ENCODE peak calls at places on chromosomes 16 and 17, in five cellular contexts. G is IMR-90, S is mesenchymal stem cell, I is H9, C is mesendoderm. Y is an unnamed sample.

GRCh38 chr16:28923652-28924398 is 1.2 kb downstream of the RABEP2 start:
- DNase-seq in G (no peak), S (no peak), I (no peak), C (no peak), Y (no peak)

GRCh38 chr17:39663688-39664580 is 1.2 kb upstream of the TCAP start:
- DNase-seq in S (peak; percentile 58), G (no peak), C (peak; percentile 75), I (peak; percentile 92), Y (peak; percentile 83)

GRCh38 chr17:22410136-22410535 is 717.8 kb downstream of the KCNJ18 start:
- DNase-seq in I (no peak), C (no peak), S (no peak), G (no peak), Y (no peak)

GRCh38 chr16:51900221-51900780 is 646.6 kb downstream of the TOX3 start:
- DNase-seq in G (peak; percentile 59), C (no peak), S (no peak), I (no peak), Y (no peak)

GRCh38 chr17:5110816-5111215 is 862 bp downstream of the ZNF232 start:
- DNase-seq in G (no peak), S (peak; percentile 4), C (peak; percentile 69), I (no peak), Y (no peak)

GRCh38 chr16:89289428-89290395 is 72.2 kb downstream of the ZNF778 start:
- DNase-seq in S (peak; percentile 74), I (peak; percentile 88), G (peak; percentile 57), C (peak; percentile 86), Y (peak; percentile 43)

GRCh38 chr17:7833011-7833794 is 814 bp upstream of the KDM6B start:
- DNase-seq in I (peak; percentile 42), C (no peak), S (no peak), G (no peak), Y (no peak)

GRCh38 chr17:40646791-40647548 is 648 bp downstream of the SMARCE1 start:
- DNase-seq in C (peak; percentile 67), G (peak; percentile 43), S (peak; percentile 20), I (no peak), Y (peak; percentile 39)

GRCh38 chr16:11978080-11978479 is 1.5 kb downstream of the SNX29 start:
- DNase-seq in I (no peak), S (no peak), G (no peak), C (no peak), Y (no peak)

GRCh38 chr16:87053016-87053982 is 263.9 kb downstream of the C16orf95 start:
- DNase-seq in S (no peak), G (no peak), I (peak; percentile 79), C (peak; percentile 89), Y (no peak)

GRCh38 chr17:6523330-6523729 is 33.0 kb downstream of the PITPNM3 start:
- DNase-seq in C (peak; percentile 83), G (peak; percentile 26), S (peak; percentile 8), I (peak; percentile 76), Y (no peak)

GRCh38 chr17:39009471-39010085 is 42.4 kb upstream of the FBXO47 start:
- DNase-seq in G (no peak), I (no peak), C (no peak), S (no peak), Y (no peak)

GRCh38 chr16:83661656-83662055 is 146.1 kb upstream of the HSBP1 start:
- DNase-seq in C (no peak), S (no peak), I (no peak), G (no peak), Y (no peak)

GRCh38 chr17:46942441-46943217 is 19.7 kb downstream of the GOSR2 start:
- DNase-seq in I (peak; percentile 86), S (peak; percentile 83), C (peak; percentile 81), G (peak; percentile 75), Y (peak; percentile 83)

GRCh38 chr16:73064227-73064995 is 16.5 kb upstream of the ZFHX3 start:
- DNase-seq in I (peak; percentile 69), G (peak; percentile 78), C (peak; percentile 69), S (peak; percentile 60), Y (no peak)

GRCh38 chr17:48051278-48051677 is 3.1 kb downstream of the NFE2L1 start:
- DNase-seq in S (no peak), I (no peak), C (no peak), G (no peak), Y (no peak)

GRCh38 chr16:56288019-56288418 is 96.7 kb downstream of the GNAO1 start:
- DNase-seq in G (no peak), I (no peak), C (no peak), S (no peak), Y (no peak)

GRCh38 chr17:70307430-70307829 is 138.1 kb downstream of the KCNJ2 start:
- DNase-seq in C (no peak), G (peak; percentile 77), S (no peak), I (no peak), Y (peak; percentile 51)

GRCh38 chr16:5216681-5217080 is 119.1 kb upstream of the EEF2KMT start:
- DNase-seq in C (no peak), G (no peak), I (no peak), S (no peak), Y (no peak)

GRCh38 chr17:68812876-68813584 is 142.2 kb downstream of the ABCA8 start:
- DNase-seq in I (no peak), S (peak; percentile 76), G (no peak), C (no peak), Y (no peak)

GRCh38 chr17:66268247-66268927 is 34.0 kb upstream of the PRKCA start:
- DNase-seq in G (peak; percentile 89), C (no peak), S (peak; percentile 54), I (no peak), Y (peak; percentile 14)

GRCh38 chr16:17277981-17278381 is 192.8 kb downstream of the XYLT1 start:
- DNase-seq in I (peak; percentile 67), G (peak; percentile 7), S (no peak), C (peak; percentile 67), Y (peak; percentile 34)

GRCh38 chr16:77324727-77325126 is 110.1 kb downstream of the ADAMTS18 start:
- DNase-seq in I (no peak), C (no peak), G (no peak), S (no peak), Y (no peak)

GRCh38 chr16:57999971-58000705 is at the start of gene ZNF319:
- DNase-seq in C (peak; percentile 33), I (no peak), G (no peak), S (no peak), Y (peak; percentile 61)

GRCh38 chr16:3722508-3722907 is 5.2 kb upstream of the TRAP1 start:
- DNase-seq in I (no peak), S (no peak), G (no peak), C (no peak), Y (no peak)

GRCh38 chr16:70753694-70754325 is 47.1 kb downstream of the VAC14 start:
- DNase-seq in G (no peak), C (no peak), S (no peak), I (no peak), Y (no peak)

GRCh38 chr17:46793541-46793940 is 25.0 kb downstream of the WNT3 start:
- DNase-seq in I (no peak), S (no peak), C (no peak), G (no peak), Y (peak; percentile 61)

GRCh38 chr16:10683160-10683559 is 11.6 kb downstream of the TEKT5 start:
- DNase-seq in C (peak; percentile 77), G (no peak), I (peak; percentile 84), S (no peak), Y (no peak)

GRCh38 chr16:12098429-12099310 is 122.1 kb downstream of the SNX29 start:
- DNase-seq in S (no peak), I (no peak), C (no peak), G (no peak), Y (no peak)

GRCh38 chr16:841455-842060 is 41.0 kb upstream of the GNG13 start:
- DNase-seq in S (no peak), C (no peak), I (no peak), G (no peak), Y (no peak)
- H2BK120ac ChIP-seq in S (no peak overlapping the region), C (no peak overlapping the region), I (no peak overlapping the region), G (no peak overlapping the region), Y (no peak overlapping the region)

DNA sequence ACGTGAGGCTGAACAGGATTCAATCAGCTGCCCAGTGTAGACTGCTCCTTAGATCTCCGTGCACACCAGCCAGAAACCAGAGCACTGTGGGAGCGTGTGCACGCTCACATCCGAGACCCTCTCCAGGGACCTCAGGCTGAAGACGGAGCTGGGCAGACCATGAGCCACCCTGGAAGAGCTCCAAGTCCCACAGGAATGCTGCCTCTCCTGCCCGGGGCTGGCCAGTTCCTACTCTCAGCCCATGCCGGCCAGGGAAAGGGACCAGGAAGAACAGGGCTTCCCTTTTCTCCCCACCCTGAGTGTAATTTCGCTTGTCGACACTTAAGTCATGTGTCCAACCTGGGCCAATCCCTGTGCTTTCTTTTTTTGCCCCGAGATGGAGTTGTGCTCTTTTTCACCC is 6.9 kb downstream of the ALYREF start:
- DNase-seq in I (no peak), G (no peak), C (no peak), S (no peak), Y (no peak)
- H3K27ac ChIP-seq in I (no peak overlapping the region), G (no peak overlapping the region), C (no peak overlapping the region), S (no peak overlapping the region), Y (no peak overlapping the region)

DNA sequence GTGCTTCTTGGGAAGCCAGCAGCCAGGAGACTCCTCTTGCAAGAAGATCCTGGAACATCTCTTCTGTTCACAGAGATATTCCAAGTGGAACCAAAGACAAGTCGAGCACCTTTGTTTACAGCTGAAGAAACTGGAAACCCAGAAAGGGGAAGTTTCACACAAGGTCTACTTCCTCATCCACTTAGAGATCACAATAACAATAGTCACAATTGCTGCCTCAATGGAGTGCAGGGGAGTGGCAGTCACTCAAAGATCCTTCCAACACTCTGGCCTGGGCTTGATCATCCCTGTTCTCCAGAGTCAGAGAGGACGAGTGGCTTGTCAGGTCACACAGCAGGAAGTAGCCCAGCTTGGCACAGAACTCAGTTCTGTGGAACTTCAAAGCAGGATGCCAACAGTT is 46.9 kb upstream of the SIAH1 start:
- DNase-seq in I (no peak), S (no peak), G (no peak), C (no peak), Y (peak; percentile 9)
- H3K4me2 ChIP-seq in I (no peak overlapping the region), S (no peak overlapping the region), G (no peak overlapping the region), C (no peak overlapping the region), Y (no peak overlapping the region)

GRCh38 chr17:50563095-50563511 is 2.6 kb downstream of the CACNA1G start:
- DNase-seq in G (no peak), C (no peak), I (peak; percentile 39), S (no peak), Y (no peak)

GRCh38 chr17:50560185-50560824 is at the start of gene CACNA1G:
- DNase-seq in I (peak; percentile 100), G (peak; percentile 70), C (peak; percentile 97), S (peak; percentile 86), Y (peak; percentile 85)

GRCh38 chr17:50560931-50561750 is 626 bp downstream of the CACNA1G start:
- DNase-seq in G (no peak), S (no peak), C (no peak), I (peak; percentile 51), Y (no peak)

GRCh38 chr17:50562266-50563094 is 2.0 kb downstream of the CACNA1G start:
- DNase-seq in G (no peak), C (peak; percentile 50), I (peak; percentile 38), S (no peak), Y (no peak)

GRCh38 chr17:50561796-50562195 is 1.3 kb downstream of the CACNA1G start:
- DNase-seq in G (no peak), I (peak; percentile 41), C (no peak), S (no peak), Y (no peak)
- H2BK120ac ChIP-seq in G (no peak overlapping the region), I (no peak overlapping the region), C (no peak overlapping the region), S (no peak overlapping the region), Y (no peak overlapping the region)